ENCODE peak calls at places on chromosomes 6 and 20, in six cellular contexts. Q is D721Med, X is midbrain, L is breast epithelium, B is foreskin melanocyte, D is astrocyte of the cerebellum. K is an unnamed sample.

GRCh38 chr6:134550604-134551003 is 232.7 kb upstream of the SGK1 start:
- DNase-seq in D (peak), B (no peak), Q (no peak), L (no peak), X (no peak), K (peak)

GRCh38 chr6:52574709-52575489 is 2.0 kb downstream of the TRAM2 start:
- DNase-seq in X (no peak), L (no peak), D (no peak), B (peak), Q (no peak), K (peak)

GRCh38 chr6:166490671-166491500 is 95.6 kb downstream of the RAMACL start:
- DNase-seq in L (no peak), X (no peak), D (peak), Q (no peak), B (no peak), K (peak)

GRCh38 chr6:75760320-75760719 is 11.3 kb downstream of the MYO6 start:
- DNase-seq in B (no peak), Q (no peak), X (no peak), D (no peak), L (no peak), K (no peak)

GRCh38 chr6:35727206-35727934 is 9.5 kb upstream of the ARMC12 start:
- DNase-seq in D (no peak), X (peak), L (peak), Q (peak), B (peak), K (peak)

GRCh38 chr6:104558746-104559145 is 301.0 kb downstream of the HACE1 start:
- DNase-seq in D (no peak), B (no peak), Q (no peak), L (no peak), X (no peak), K (no peak)

GRCh38 chr6:25085761-25086160 is 150.0 kb upstream of the RIPOR2 start:
- DNase-seq in B (no peak), D (no peak), X (no peak), Q (no peak), L (no peak), K (no peak)

GRCh38 chr6:170174771-170175643 is 115.9 kb downstream of the DLL1 start:
- DNase-seq in B (no peak), D (no peak), X (no peak), L (peak), Q (no peak), K (peak)

GRCh38 chr6:156773935-156774871 is 3.0 kb upstream of the ARID1B start:
- DNase-seq in X (no peak), Q (no peak), B (no peak), L (no peak), D (no peak), K (peak)

GRCh38 chr6:45595010-45595851 is 217.5 kb upstream of the SUPT3H start:
- DNase-seq in L (no peak), D (no peak), Q (no peak), B (no peak), X (no peak), K (no peak)

GRCh38 chr20:43836790-43837189 is 77.9 kb upstream of the TOX2 start:
- DNase-seq in B (no peak), Q (no peak), D (no peak), L (no peak), X (no peak), K (no peak)

GRCh38 chr6:46062312-46062711 is 46.7 kb upstream of the CLIC5 start:
- DNase-seq in Q (no peak), D (peak), B (no peak), X (no peak), L (no peak), K (peak)

GRCh38 chr6:90297866-90298381 is 1.3 kb upstream of the BACH2 start:
- DNase-seq in Q (no peak), B (no peak), D (no peak), L (no peak), X (no peak), K (no peak)

GRCh38 chr20:10970109-10970508 is 296.3 kb upstream of the JAG1 start:
- DNase-seq in Q (no peak), D (no peak), X (no peak), L (no peak), B (no peak), K (peak)

GRCh38 chr6:40504274-40504673 is 82.9 kb downstream of the LRFN2 start:
- DNase-seq in Q (no peak), X (no peak), D (no peak), L (no peak), B (peak), K (peak)

GRCh38 chr6:116511424-116512131 is at the start of gene CALHM5:
- DNase-seq in B (peak), D (peak), Q (no peak), X (peak), L (no peak), K (peak)

GRCh38 chr20:11301699-11302098 is 616.0 kb upstream of the BTBD3 start:
- DNase-seq in D (no peak), B (no peak), X (no peak), L (no peak), Q (no peak), K (no peak)

GRCh38 chr6:110285306-110286060 is 72.7 kb downstream of the METTL24 start:
- DNase-seq in X (no peak), L (no peak), D (no peak), Q (no peak), B (no peak), K (no peak)

GRCh38 chr6:152232494-152233151 is 404.5 kb downstream of the SYNE1 start:
- DNase-seq in X (no peak), D (no peak), Q (no peak), B (no peak), L (no peak), K (peak)

GRCh38 chr20:62562831-62563230 is 79.5 kb upstream of the SLCO4A1 start:
- DNase-seq in D (no peak), Q (no peak), B (no peak), X (no peak), L (no peak), K (no peak)

GRCh38 chr20:32354592-32355416 is 3.3 kb upstream of the ASXL1 start:
- DNase-seq in L (no peak), B (no peak), Q (no peak), X (no peak), D (no peak), K (peak)

GRCh38 chr6:38143191-38144154 is 323.9 kb downstream of the ZFAND3 start:
- DNase-seq in Q (no peak), B (peak), X (peak), L (no peak), D (no peak), K (no peak)

GRCh38 chr6:56004421-56004820 is 129.0 kb upstream of the BMP5 start:
- DNase-seq in Q (no peak), B (no peak), L (no peak), X (no peak), D (no peak), K (peak)

GRCh38 chr6:28940859-28941680 is 17.3 kb upstream of the TRIM27 start:
- DNase-seq in L (no peak), Q (no peak), X (peak), B (peak), D (peak), K (peak)

GRCh38 chr20:57999465-58000111 is 228.9 kb downstream of the ANKRD60 start:
- DNase-seq in B (peak), Q (no peak), L (no peak), D (no peak), X (no peak), K (no peak)

GRCh38 chr6:22582806-22583205 is 13.4 kb downstream of the HDGFL1 start:
- DNase-seq in X (no peak), D (no peak), Q (no peak), B (no peak), L (no peak), K (no peak)

GRCh38 chr6:137155830-137156229 is 17.6 kb downstream of the IL22RA2 start:
- DNase-seq in X (no peak), B (no peak), Q (no peak), D (peak), L (no peak), K (peak)

GRCh38 chr6:15952231-15953151 is 176.4 kb upstream of the MYLIP start:
- DNase-seq in X (no peak), D (no peak), L (no peak), B (no peak), Q (no peak), K (no peak)

GRCh38 chr20:2122921-2123320 is 21.3 kb downstream of the STK35 start:
- DNase-seq in D (no peak), Q (no peak), B (no peak), L (no peak), X (no peak), K (no peak)

GRCh38 chr20:53608456-53609413 is 15.1 kb upstream of the ZNF217 start:
- DNase-seq in D (no peak), L (no peak), Q (no peak), B (no peak), X (no peak), K (no peak)

GRCh38 chr6:17115251-17116089 is 13.6 kb downstream of the STMND1 start:
- DNase-seq in D (peak), B (no peak), X (no peak), L (no peak), Q (no peak), K (peak)

GRCh38 chr6:157343732-157344131 is 20.4 kb upstream of the TMEM242 start:
- DNase-seq in D (no peak), Q (no peak), X (no peak), L (no peak), B (no peak), K (no peak)